ENCODE peak calls at places on chromosomes 6 and 20, in six cellular contexts. One of them, this sample, is unnamed.

GRCh38 chr6:38933426-38933825 is 115.2 kb upstream of the GLP1R start:
- DNase-seq in dorsolateral prefrontal cortex: no peak
- DNase-seq in BE2C: peak
- DNase-seq in fibroblast of the aortic adventitia: peak
- DNase-seq in endothelial cell: no peak
- DNase-seq in left ventricle myocardium inferior: no peak
- DNase-seq in this sample: no peak

GRCh38 chr6:80338201-80338836 is 231.8 kb downstream of the BCKDHB start:
- DNase-seq in dorsolateral prefrontal cortex: no peak
- DNase-seq in BE2C: peak
- DNase-seq in fibroblast of the aortic adventitia: peak
- DNase-seq in endothelial cell: peak
- DNase-seq in left ventricle myocardium inferior: peak
- DNase-seq in this sample: peak

GRCh38 chr6:112216699-112217551 is 37.4 kb downstream of the LAMA4 start:
- DNase-seq in dorsolateral prefrontal cortex: no peak
- DNase-seq in BE2C: no peak
- DNase-seq in fibroblast of the aortic adventitia: peak
- DNase-seq in endothelial cell: no peak
- DNase-seq in left ventricle myocardium inferior: no peak
- DNase-seq in this sample: no peak

GRCh38 chr6:10309826-10310405 is 105.0 kb downstream of the TFAP2A start:
- DNase-seq in dorsolateral prefrontal cortex: no peak
- DNase-seq in BE2C: no peak
- DNase-seq in fibroblast of the aortic adventitia: no peak
- DNase-seq in endothelial cell: no peak
- DNase-seq in left ventricle myocardium inferior: no peak
- DNase-seq in this sample: no peak

GRCh38 chr6:38508894-38509293 is 130.8 kb downstream of the BTBD9 start:
- DNase-seq in dorsolateral prefrontal cortex: no peak
- DNase-seq in BE2C: no peak
- DNase-seq in fibroblast of the aortic adventitia: peak
- DNase-seq in endothelial cell: no peak
- DNase-seq in left ventricle myocardium inferior: no peak
- DNase-seq in this sample: no peak

GRCh38 chr20:48686238-48687096 is 141.3 kb downstream of the PREX1 start:
- DNase-seq in dorsolateral prefrontal cortex: no peak
- DNase-seq in BE2C: peak
- DNase-seq in fibroblast of the aortic adventitia: peak
- DNase-seq in endothelial cell: no peak
- DNase-seq in left ventricle myocardium inferior: peak
- DNase-seq in this sample: no peak

GRCh38 chr6:5025911-5026819 is 22.3 kb upstream of the RPP40 start:
- DNase-seq in dorsolateral prefrontal cortex: no peak
- DNase-seq in BE2C: peak
- DNase-seq in fibroblast of the aortic adventitia: peak
- DNase-seq in endothelial cell: peak
- DNase-seq in left ventricle myocardium inferior: peak
- DNase-seq in this sample: no peak

GRCh38 chr6:168574699-168575195 is 133.8 kb downstream of the SMOC2 start:
- DNase-seq in dorsolateral prefrontal cortex: no peak
- DNase-seq in BE2C: no peak
- DNase-seq in fibroblast of the aortic adventitia: peak
- DNase-seq in endothelial cell: no peak
- DNase-seq in left ventricle myocardium inferior: peak
- DNase-seq in this sample: no peak

GRCh38 chr6:11613858-11614257 is 76.3 kb downstream of the TMEM170B start:
- DNase-seq in dorsolateral prefrontal cortex: no peak
- DNase-seq in BE2C: no peak
- DNase-seq in fibroblast of the aortic adventitia: peak
- DNase-seq in endothelial cell: no peak
- DNase-seq in left ventricle myocardium inferior: no peak
- DNase-seq in this sample: no peak

GRCh38 chr20:45211569-45212474 is 5.0 kb downstream of the SEMG1 start:
- DNase-seq in dorsolateral prefrontal cortex: no peak
- DNase-seq in BE2C: no peak
- DNase-seq in fibroblast of the aortic adventitia: no peak
- DNase-seq in endothelial cell: no peak
- DNase-seq in left ventricle myocardium inferior: no peak
- DNase-seq in this sample: no peak

GRCh38 chr20:45842169-45842812 is 8.7 kb downstream of the SNX21 start:
- DNase-seq in dorsolateral prefrontal cortex: no peak
- DNase-seq in BE2C: no peak
- DNase-seq in fibroblast of the aortic adventitia: peak
- DNase-seq in endothelial cell: no peak
- DNase-seq in left ventricle myocardium inferior: no peak
- DNase-seq in this sample: no peak

GRCh38 chr6:4732691-4733315 is 43.4 kb upstream of the CDYL start:
- DNase-seq in dorsolateral prefrontal cortex: peak
- DNase-seq in BE2C: peak
- DNase-seq in fibroblast of the aortic adventitia: peak
- DNase-seq in endothelial cell: no peak
- DNase-seq in left ventricle myocardium inferior: peak
- DNase-seq in this sample: no peak

GRCh38 chr20:4820833-4821518 is 99.3 kb downstream of the PRND start:
- DNase-seq in dorsolateral prefrontal cortex: peak
- DNase-seq in BE2C: no peak
- DNase-seq in fibroblast of the aortic adventitia: peak
- DNase-seq in endothelial cell: no peak
- DNase-seq in left ventricle myocardium inferior: no peak
- DNase-seq in this sample: no peak

GRCh38 chr20:62754122-62754990 is 41.9 kb upstream of the MRGBP start:
- DNase-seq in dorsolateral prefrontal cortex: no peak
- DNase-seq in BE2C: no peak
- DNase-seq in fibroblast of the aortic adventitia: no peak
- DNase-seq in endothelial cell: no peak
- DNase-seq in left ventricle myocardium inferior: peak
- DNase-seq in this sample: no peak

GRCh38 chr20:21102252-21102609 is 3.9 kb downstream of the LINC00237 start:
- DNase-seq in dorsolateral prefrontal cortex: no peak
- DNase-seq in BE2C: no peak
- DNase-seq in fibroblast of the aortic adventitia: no peak
- DNase-seq in endothelial cell: peak
- DNase-seq in left ventricle myocardium inferior: no peak
- DNase-seq in this sample: peak

GRCh38 chr6:76866091-76866490 is 597.2 kb downstream of the HTR1B start:
- DNase-seq in dorsolateral prefrontal cortex: no peak
- DNase-seq in BE2C: no peak
- DNase-seq in fibroblast of the aortic adventitia: peak
- DNase-seq in endothelial cell: no peak
- DNase-seq in left ventricle myocardium inferior: no peak
- DNase-seq in this sample: no peak

GRCh38 chr6:12472601-12473038 is 182.5 kb downstream of the EDN1 start:
- DNase-seq in dorsolateral prefrontal cortex: no peak
- DNase-seq in BE2C: no peak
- DNase-seq in fibroblast of the aortic adventitia: peak
- DNase-seq in endothelial cell: no peak
- DNase-seq in left ventricle myocardium inferior: peak
- DNase-seq in this sample: no peak

GRCh38 chr6:26538572-26538902 is 371 bp downstream of the HMGN4 start:
- DNase-seq in dorsolateral prefrontal cortex: no peak
- DNase-seq in BE2C: no peak
- DNase-seq in fibroblast of the aortic adventitia: peak
- DNase-seq in endothelial cell: no peak
- DNase-seq in left ventricle myocardium inferior: no peak
- DNase-seq in this sample: no peak

GRCh38 chr20:41119593-41120561 is 17.5 kb upstream of the PLCG1 start:
- DNase-seq in dorsolateral prefrontal cortex: no peak
- DNase-seq in BE2C: no peak
- DNase-seq in fibroblast of the aortic adventitia: no peak
- DNase-seq in endothelial cell: no peak
- DNase-seq in left ventricle myocardium inferior: no peak
- DNase-seq in this sample: no peak

GRCh38 chr6:56643379-56644089 is 845 bp upstream of the DST start:
- DNase-seq in dorsolateral prefrontal cortex: no peak
- DNase-seq in BE2C: no peak
- DNase-seq in fibroblast of the aortic adventitia: peak
- DNase-seq in endothelial cell: no peak
- DNase-seq in left ventricle myocardium inferior: no peak
- DNase-seq in this sample: no peak

GRCh38 chr6:63546236-63546635 is 26.0 kb upstream of the LOC128125822 start:
- DNase-seq in dorsolateral prefrontal cortex: no peak
- DNase-seq in BE2C: no peak
- DNase-seq in fibroblast of the aortic adventitia: no peak
- DNase-seq in endothelial cell: no peak
- DNase-seq in left ventricle myocardium inferior: no peak
- DNase-seq in this sample: no peak

GRCh38 chr6:7258231-7258763 is 54.7 kb downstream of the SSR1 start:
- DNase-seq in dorsolateral prefrontal cortex: no peak
- DNase-seq in BE2C: no peak
- DNase-seq in fibroblast of the aortic adventitia: no peak
- DNase-seq in endothelial cell: no peak
- DNase-seq in left ventricle myocardium inferior: no peak
- DNase-seq in this sample: no peak

GRCh38 chr6:155690820-155691219 is 235.2 kb upstream of the NOX3 start:
- DNase-seq in dorsolateral prefrontal cortex: no peak
- DNase-seq in BE2C: no peak
- DNase-seq in fibroblast of the aortic adventitia: peak
- DNase-seq in endothelial cell: no peak
- DNase-seq in left ventricle myocardium inferior: no peak
- DNase-seq in this sample: no peak

GRCh38 chr6:154343473-154344308 is 12.9 kb downstream of the IPCEF1 start:
- DNase-seq in dorsolateral prefrontal cortex: no peak
- DNase-seq in BE2C: peak
- DNase-seq in fibroblast of the aortic adventitia: peak
- DNase-seq in endothelial cell: no peak
- DNase-seq in left ventricle myocardium inferior: no peak
- DNase-seq in this sample: no peak
- TF ChIP-seq CTCF in dorsolateral prefrontal cortex: no peak
- TF ChIP-seq CTCF in BE2C: peak
- TF ChIP-seq CTCF in fibroblast of the aortic adventitia: peak
- TF ChIP-seq CTCF in endothelial cell: no peak
- TF ChIP-seq CTCF in left ventricle myocardium inferior: peak
- TF ChIP-seq CTCF in this sample: no peak

GRCh38 chr6:91538622-91539021 is 951.8 kb upstream of the MAP3K7 start:
- DNase-seq in dorsolateral prefrontal cortex: no peak
- DNase-seq in BE2C: no peak
- DNase-seq in fibroblast of the aortic adventitia: no peak
- DNase-seq in endothelial cell: no peak
- DNase-seq in left ventricle myocardium inferior: no peak
- DNase-seq in this sample: no peak

GRCh38 chr6:91539451-91539850 is 952.6 kb upstream of the MAP3K7 start:
- DNase-seq in dorsolateral prefrontal cortex: no peak
- DNase-seq in BE2C: no peak
- DNase-seq in fibroblast of the aortic adventitia: no peak
- DNase-seq in endothelial cell: no peak
- DNase-seq in left ventricle myocardium inferior: no peak
- DNase-seq in this sample: no peak

GRCh38 chr6:91534614-91535013 is 947.7 kb upstream of the MAP3K7 start:
- DNase-seq in dorsolateral prefrontal cortex: no peak
- DNase-seq in BE2C: no peak
- DNase-seq in fibroblast of the aortic adventitia: no peak
- DNase-seq in endothelial cell: no peak
- DNase-seq in left ventricle myocardium inferior: no peak
- DNase-seq in this sample: no peak
- TF ChIP-seq CTCF in dorsolateral prefrontal cortex: no peak
- TF ChIP-seq CTCF in BE2C: no peak
- TF ChIP-seq CTCF in fibroblast of the aortic adventitia: no peak
- TF ChIP-seq CTCF in endothelial cell: no peak
- TF ChIP-seq CTCF in left ventricle myocardium inferior: no peak
- TF ChIP-seq CTCF in this sample: no peak

GRCh38 chr6:105511639-105512038 is 108.8 kb upstream of the PREP start:
- DNase-seq in dorsolateral prefrontal cortex: no peak
- DNase-seq in BE2C: no peak
- DNase-seq in fibroblast of the aortic adventitia: no peak
- DNase-seq in endothelial cell: no peak
- DNase-seq in left ventricle myocardium inferior: no peak
- DNase-seq in this sample: no peak

GRCh38 chr6:105510746-105511145 is 107.9 kb upstream of the PREP start:
- DNase-seq in dorsolateral prefrontal cortex: no peak
- DNase-seq in BE2C: no peak
- DNase-seq in fibroblast of the aortic adventitia: peak
- DNase-seq in endothelial cell: no peak
- DNase-seq in left ventricle myocardium inferior: no peak
- DNase-seq in this sample: no peak

GRCh38 chr6:105507811-105508210 is 104.9 kb upstream of the PREP start:
- DNase-seq in dorsolateral prefrontal cortex: no peak
- DNase-seq in BE2C: no peak
- DNase-seq in fibroblast of the aortic adventitia: peak
- DNase-seq in endothelial cell: no peak
- DNase-seq in left ventricle myocardium inferior: no peak
- DNase-seq in this sample: no peak

GRCh38 chr6:105514306-105514705 is 111.4 kb upstream of the PREP start:
- DNase-seq in dorsolateral prefrontal cortex: no peak
- DNase-seq in BE2C: no peak
- DNase-seq in fibroblast of the aortic adventitia: no peak
- DNase-seq in endothelial cell: no peak
- DNase-seq in left ventricle myocardium inferior: no peak
- DNase-seq in this sample: no peak

DNA sequence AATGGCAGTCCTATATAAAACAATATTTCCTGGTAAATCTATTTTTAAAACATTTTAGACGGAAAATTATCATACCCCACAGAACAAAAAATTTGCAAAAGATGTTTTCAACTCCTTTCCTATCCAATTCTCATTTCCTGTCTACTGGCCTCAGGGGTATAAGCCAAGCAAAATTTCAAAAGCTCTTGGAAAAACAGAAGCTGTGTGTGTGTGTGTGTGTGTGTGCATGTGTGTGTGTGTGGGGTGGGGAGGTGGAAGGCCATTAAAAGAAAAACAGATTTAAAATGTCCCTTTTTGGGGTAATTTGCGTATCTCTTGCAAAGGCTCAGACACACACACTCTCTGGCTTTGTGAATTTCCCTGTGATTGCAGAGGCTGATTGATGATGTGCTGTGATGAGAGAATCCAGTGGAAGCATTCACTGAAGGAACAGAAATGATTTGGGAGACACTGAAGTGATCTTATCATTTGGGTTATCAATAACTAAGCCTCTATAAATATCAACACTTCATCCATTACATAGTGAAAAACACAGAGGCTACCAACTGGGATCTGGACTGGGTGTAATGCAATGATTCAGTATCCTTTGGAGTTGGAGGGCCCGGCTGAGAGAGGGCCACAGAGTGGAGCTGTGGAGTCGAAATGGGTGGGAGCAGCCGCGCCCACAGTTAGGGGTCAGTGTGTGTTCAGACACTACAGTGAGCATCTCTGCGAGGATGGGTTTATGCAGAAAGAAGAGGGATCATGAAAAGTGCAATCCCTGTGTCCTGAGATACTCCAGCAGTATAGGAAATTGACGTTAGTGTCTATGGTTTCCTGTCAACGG is 106.8 kb upstream of the PREP start:
- DNase-seq in dorsolateral prefrontal cortex: no peak
- DNase-seq in BE2C: peak
- DNase-seq in fibroblast of the aortic adventitia: no peak
- DNase-seq in endothelial cell: peak
- DNase-seq in left ventricle myocardium inferior: peak
- DNase-seq in this sample: no peak
- TF ChIP-seq CTCF in dorsolateral prefrontal cortex: no peak
- TF ChIP-seq CTCF in BE2C: peak
- TF ChIP-seq CTCF in fibroblast of the aortic adventitia: peak
- TF ChIP-seq CTCF in endothelial cell: no peak
- TF ChIP-seq CTCF in left ventricle myocardium inferior: peak
- TF ChIP-seq CTCF in this sample: no peak

DNA sequence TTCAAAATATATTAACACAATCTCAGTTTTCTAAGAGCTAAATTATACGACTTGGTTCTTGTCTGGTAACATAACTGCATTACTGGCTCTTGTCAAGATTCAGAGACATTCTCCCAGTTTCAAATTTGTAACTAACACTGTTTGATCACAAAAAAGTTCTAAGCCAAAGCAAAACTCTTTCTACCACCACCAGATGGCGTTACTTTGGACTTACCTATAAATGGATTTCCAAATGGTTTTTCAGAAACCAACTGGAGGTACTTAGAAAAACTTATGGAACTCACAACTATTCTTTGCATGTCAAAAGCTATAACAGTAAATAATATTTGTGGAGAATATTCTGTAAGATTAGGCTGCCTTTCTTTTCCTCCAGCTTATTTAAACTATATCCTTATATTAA is 34.2 kb upstream of the GFRAL start:
- DNase-seq in dorsolateral prefrontal cortex: no peak
- DNase-seq in BE2C: peak
- DNase-seq in fibroblast of the aortic adventitia: peak
- DNase-seq in endothelial cell: no peak
- DNase-seq in left ventricle myocardium inferior: no peak
- DNase-seq in this sample: no peak
- TF ChIP-seq CTCF in dorsolateral prefrontal cortex: no peak
- TF ChIP-seq CTCF in BE2C: peak
- TF ChIP-seq CTCF in fibroblast of the aortic adventitia: peak
- TF ChIP-seq CTCF in endothelial cell: no peak
- TF ChIP-seq CTCF in left ventricle myocardium inferior: peak
- TF ChIP-seq CTCF in this sample: no peak

This sample was measured in activated CD8-positive, alpha-beta T cell treated with anti-CD3 and anti-CD28 coated beads for 36 hours.